ENCODE peak calls at places on chromosome 22, in five cellular contexts. J, H, B, G and F are unnamed samples.

GRCh38 chr22:35116269-35116668 is 50.3 kb downstream of the ISX start:
- DNase-seq in B (no peak), J (no peak), H (no peak), G (peak; percentile 33), F (no peak)

GRCh38 chr22:50544078-50544745 is 1.5 kb upstream of the KLHDC7B start:
- DNase-seq in G (peak; percentile 91), B (no peak), H (peak; percentile 72), J (peak; percentile 82), F (peak; percentile 97)

GRCh38 chr22:22520667-22521602 is 865 bp upstream of the ZNF280A start:
- DNase-seq in J (no peak), B (peak; percentile 84), H (no peak), G (no peak), F (no peak)

GRCh38 chr22:43201486-43202219 is 14.7 kb upstream of the TTLL12 start:
- DNase-seq in B (no peak), J (no peak), H (no peak), G (no peak), F (no peak)

GRCh38 chr22:49296561-49296960 is 531.1 kb downstream of the BRD1 start:
- DNase-seq in J (no peak), B (no peak), H (no peak), G (no peak), F (peak; percentile 56)

GRCh38 chr22:24510694-24511625 is 15.8 kb downstream of the UPB1 start:
- DNase-seq in B (peak; percentile 18), H (peak; percentile 8), G (no peak), J (no peak), F (no peak)

GRCh38 chr22:46895753-46896152 is 133.3 kb downstream of the TBC1D22A start:
- DNase-seq in B (peak; percentile 11), H (peak; percentile 20), G (no peak), J (no peak), F (no peak)

GRCh38 chr22:45239378-45240136 is 1.1 kb downstream of the KIAA0930 start:
- DNase-seq in J (no peak), B (no peak), H (no peak), G (no peak), F (peak; percentile 78)

GRCh38 chr22:25903294-25903693 is 161.3 kb downstream of the MYO18B start:
- DNase-seq in B (peak; percentile 47), H (no peak), J (peak; percentile 12), G (no peak), F (no peak)

GRCh38 chr22:27734066-27734465 is 67.5 kb downstream of the MN1 start:
- DNase-seq in H (peak; percentile 17), J (no peak), G (no peak), B (no peak), F (no peak)

GRCh38 chr22:43004362-43005035 is 10.4 kb downstream of the PACSIN2 start:
- DNase-seq in G (peak; percentile 64), J (peak; percentile 35), B (no peak), H (peak; percentile 18), F (peak; percentile 58)

GRCh38 chr22:23911318-23911980 is 17.3 kb downstream of the MIF start:
- DNase-seq in H (no peak), B (no peak), G (no peak), J (no peak), F (no peak)

GRCh38 chr22:26172389-26172990 is 3.2 kb downstream of the SEZ6L start:
- DNase-seq in B (peak; percentile 48), G (peak; percentile 33), H (no peak), J (peak; percentile 35), F (no peak)

GRCh38 chr22:22060200-22061084 is 77.9 kb upstream of the TOP3B start:
- DNase-seq in B (peak; percentile 99), H (peak; percentile 79), G (peak; percentile 44), J (peak; percentile 44), F (peak; percentile 95)

GRCh38 chr22:50269573-50270301 is 443 bp downstream of the MAPK11 start:
- DNase-seq in B (peak; percentile 73), G (no peak), H (peak; percentile 80), J (no peak), F (peak; percentile 86)

GRCh38 chr22:28009272-28009827 is 90.3 kb upstream of the PITPNB start:
- DNase-seq in G (peak; percentile 76), H (peak; percentile 85), J (peak; percentile 58), B (peak; percentile 83), F (peak; percentile 90)

DNA sequence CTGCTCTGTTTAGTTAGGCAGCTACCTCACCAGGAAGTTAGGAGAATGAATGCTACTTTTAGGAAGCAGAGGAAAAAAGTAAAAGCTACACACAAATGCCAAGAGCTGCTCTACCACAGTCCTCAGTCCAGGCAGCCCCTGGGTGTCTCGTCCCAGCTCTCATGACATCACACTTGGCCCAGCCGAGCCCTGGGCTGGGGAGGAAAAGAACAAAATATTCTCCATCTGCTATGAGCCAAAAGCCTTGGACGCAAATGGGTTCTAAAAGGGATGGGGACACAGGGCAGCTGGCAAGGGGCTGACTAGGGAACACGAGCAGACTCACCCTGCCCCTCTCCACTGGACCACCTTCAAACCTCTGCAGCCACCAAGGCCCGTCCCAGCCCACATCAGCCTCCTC is 26.1 kb downstream of the TMEM184B start:
- DNase-seq in H (peak; percentile 72), B (no peak), J (no peak), G (no peak), F (no peak)
- H3K27ac ChIP-seq in H (peak overlapping the region; percentile 47), B (no peak overlapping the region), J (no peak overlapping the region), G (peak overlapping the region; percentile 60), F (no peak overlapping the region)

DNA sequence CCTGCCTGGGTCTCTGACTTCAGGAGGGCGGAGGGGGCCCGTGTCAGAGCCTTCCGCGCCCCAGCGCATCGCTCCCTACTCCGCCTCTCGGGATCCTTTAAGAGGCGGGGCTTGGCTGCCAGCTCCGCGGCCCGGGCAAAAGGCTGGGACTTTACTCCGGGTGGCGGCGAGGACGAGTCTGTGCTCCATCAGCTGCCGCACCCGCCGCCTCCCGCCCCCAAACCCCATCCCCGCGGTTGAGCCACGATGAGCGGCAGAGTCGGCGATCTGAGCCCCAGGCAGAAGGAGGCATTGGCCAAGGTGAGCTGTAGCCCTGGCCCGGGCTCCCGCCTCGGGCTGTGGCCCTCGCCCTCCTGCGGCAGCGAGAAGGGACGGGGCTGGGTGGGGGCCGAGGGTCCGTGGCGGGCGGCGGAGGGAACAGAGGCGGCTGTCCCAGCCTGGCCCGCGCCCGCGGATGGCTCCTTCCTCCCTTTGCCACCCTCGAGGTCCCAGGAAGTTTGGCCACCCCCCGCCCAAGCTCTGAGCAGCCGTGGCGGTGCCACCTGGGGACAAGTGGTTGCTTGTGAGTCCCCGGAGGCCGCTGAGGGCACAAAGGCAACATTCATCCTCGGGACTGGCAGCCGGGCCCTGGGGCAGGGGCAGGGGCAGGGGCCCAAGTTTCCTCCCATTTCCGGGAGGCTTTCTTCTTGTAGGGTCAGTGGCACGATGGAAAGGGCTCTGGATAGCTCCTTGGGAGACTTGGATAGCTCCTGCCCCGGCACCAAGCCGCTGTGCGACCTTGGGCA is at the start of gene SEC14L2:
- DNase-seq in B (no peak), H (peak; percentile 75), G (peak; percentile 78), J (peak; percentile 33), F (no peak)
- TF ChIP-seq POLR2A in B (no peak), H (peak; percentile 12), G (peak; percentile 16), J (peak; percentile 38), F (no peak)

DNA sequence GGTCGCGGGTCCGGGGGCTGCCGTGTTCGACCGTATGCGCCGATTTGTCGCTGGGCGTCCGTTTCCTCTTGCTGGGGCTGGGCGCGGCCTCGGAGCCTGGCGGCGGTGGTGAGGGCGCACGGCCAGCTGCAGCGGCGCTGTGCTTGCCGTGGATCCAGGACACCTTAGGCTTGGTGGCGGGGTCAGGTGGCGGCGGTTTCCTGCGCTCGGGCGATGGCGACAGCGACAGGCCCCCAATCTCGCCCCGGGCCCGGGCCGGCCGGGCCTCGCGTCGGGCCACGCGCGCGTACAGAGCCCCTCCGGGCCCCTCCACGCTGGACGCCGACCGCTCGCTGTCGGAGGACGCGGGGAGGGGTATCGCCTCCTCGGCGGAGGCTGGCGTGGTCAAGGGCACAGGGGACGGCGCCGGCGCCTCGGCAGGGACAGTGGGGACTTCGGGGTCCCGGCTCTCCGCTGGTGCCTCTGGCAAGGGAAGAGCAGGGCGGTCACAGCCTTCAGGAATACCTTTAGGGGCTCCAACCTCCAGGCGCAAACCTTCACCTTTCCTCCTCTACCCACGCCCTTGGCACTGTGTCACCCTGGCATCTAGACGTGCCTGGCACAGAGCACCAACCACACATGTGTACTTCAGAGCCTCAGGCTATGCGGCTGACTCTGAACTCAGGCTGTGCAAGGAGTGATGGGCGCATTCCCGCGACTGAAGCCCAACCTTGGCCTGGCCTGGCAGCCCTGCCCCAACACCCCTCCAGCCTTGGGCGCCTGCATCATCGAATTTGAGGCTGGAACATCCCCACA is 11.6 kb downstream of the SCARF2 start:
- DNase-seq in B (no peak), J (no peak), G (no peak), H (no peak), F (peak; percentile 69)
- H3K27ac ChIP-seq in B (no peak overlapping the region), J (no peak overlapping the region), G (no peak overlapping the region), H (no peak overlapping the region), F (no peak overlapping the region)

DNA sequence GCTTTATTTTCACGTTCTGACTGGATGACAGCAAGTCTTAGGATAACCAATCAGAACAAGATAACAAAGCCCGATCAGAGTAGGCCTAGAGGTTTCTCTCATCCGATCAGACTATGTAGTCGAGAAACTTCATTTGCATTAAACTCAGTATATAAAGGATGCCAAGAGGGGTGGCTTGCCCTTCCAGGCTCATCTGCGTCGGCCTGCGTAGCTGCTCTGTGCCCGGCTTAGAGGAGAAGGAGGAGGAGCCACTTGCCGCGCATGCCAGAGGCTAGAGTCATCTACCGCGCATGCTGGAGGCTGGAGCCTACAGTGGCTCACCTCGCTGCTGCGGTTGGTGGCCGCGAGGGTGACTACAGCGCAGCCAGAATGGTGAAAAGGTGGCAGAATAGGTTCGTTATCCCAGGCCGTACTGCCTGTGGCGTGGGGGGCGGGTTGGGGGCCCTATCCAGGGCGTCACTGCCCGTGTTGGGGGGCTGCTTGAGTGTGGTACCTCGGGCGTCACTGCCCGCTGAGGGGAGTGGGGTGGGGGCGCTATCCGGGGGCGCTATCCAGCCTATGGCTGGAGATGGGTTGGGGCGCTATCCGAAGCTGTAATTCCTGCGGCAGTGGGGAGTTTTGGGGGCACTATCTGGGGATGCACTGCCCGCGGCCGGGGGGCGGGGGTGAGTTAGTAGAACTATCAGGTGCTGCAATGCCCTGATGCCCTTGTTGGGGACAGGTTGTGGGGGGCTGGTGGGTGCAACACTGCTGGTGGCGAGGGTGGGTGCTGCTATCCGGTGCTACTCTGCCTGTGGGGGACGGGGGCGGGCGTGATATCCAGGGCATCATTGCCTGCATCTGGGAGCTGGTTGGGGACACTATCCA is at the start of gene RFPL2:
- DNase-seq in H (no peak), J (peak; percentile 75), B (no peak), G (peak; percentile 32), F (no peak)
- TF ChIP-seq POLR2A in H (no peak), J (peak; percentile 81), B (no peak), G (no peak), F (no peak)

GRCh38 chr22:30040499-30041055 is 39.7 kb upstream of the HORMAD2 start:
- DNase-seq in G (no peak), B (no peak), J (no peak), H (no peak), F (no peak)

GRCh38 chr22:30036656-30037055 is 43.6 kb upstream of the HORMAD2 start:
- DNase-seq in G (no peak), J (peak; percentile 16), H (no peak), B (peak; percentile 23), F (no peak)

GRCh38 chr22:30041881-30042280 is 38.4 kb upstream of the HORMAD2 start:
- DNase-seq in B (no peak), H (no peak), J (no peak), G (no peak), F (no peak)

GRCh38 chr22:30041475-30041874 is 38.8 kb upstream of the HORMAD2 start:
- DNase-seq in G (no peak), B (no peak), H (no peak), J (no peak), F (no peak)

DNA sequence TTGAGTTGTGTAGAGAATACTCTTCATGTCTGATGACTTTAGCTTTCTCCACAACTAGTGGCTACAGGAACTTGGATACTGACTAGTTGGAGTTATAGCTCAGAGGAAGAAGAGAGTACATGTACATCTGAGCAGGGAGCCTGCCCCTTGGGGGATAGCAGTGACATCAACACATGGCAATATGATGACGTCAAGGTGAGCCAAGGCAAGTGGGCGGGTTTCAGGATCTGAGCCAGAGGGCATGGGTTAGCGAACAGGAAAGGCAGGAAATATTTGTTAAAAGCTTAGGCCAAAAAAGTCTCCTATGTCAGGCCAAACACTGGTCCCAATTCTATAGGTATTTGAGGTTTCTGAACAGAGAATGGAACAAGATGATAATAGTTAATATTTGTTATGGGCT is 42.0 kb upstream of the HORMAD2 start:
- DNase-seq in G (no peak), B (no peak), H (no peak), J (peak; percentile 38), F (no peak)
- H3K27ac ChIP-seq in G (no peak overlapping the region), B (no peak overlapping the region), H (no peak overlapping the region), J (no peak overlapping the region), F (no peak overlapping the region)